ENCODE peak calls at places on chromosomes 1 and 21, in four cellular contexts. S is tibial nerve, H is ovary, J is IMR-90. N is an unnamed sample.

GRCh38 chr1:35386290-35386689 is 117.8 kb downstream of the ZMYM4 start:
- DNase-seq in H (no peak), J (no peak), S (no peak), N (no peak)

GRCh38 chr1:171251741-171252300 is 3.5 kb downstream of the FMO1 start:
- DNase-seq in H (peak; percentile 72), S (no peak), J (peak; percentile 33), N (no peak)

GRCh38 chr1:93960641-93961147 is 51.5 kb upstream of the GCLM start:
- DNase-seq in H (no peak), S (no peak), J (peak; percentile 12), N (no peak)

GRCh38 chr1:16158025-16158424 is 2.2 kb upstream of the EPHA2 start:
- DNase-seq in S (no peak), H (no peak), J (no peak), N (no peak)

GRCh38 chr1:160125761-160126160 is 10.2 kb downstream of the ATP1A2 start:
- DNase-seq in S (no peak), H (no peak), J (peak; percentile 52), N (no peak)

GRCh38 chr1:228930479-228930957 is 195.2 kb downstream of the RHOU start:
- DNase-seq in J (no peak), H (no peak), S (no peak), N (peak; percentile 42)

GRCh38 chr1:31152181-31152768 is 86.8 kb upstream of the PUM1 start:
- DNase-seq in J (peak; percentile 87), S (no peak), H (no peak), N (no peak)

GRCh38 chr1:201686709-201687455 is 142.1 kb upstream of the IPO9 start:
- DNase-seq in H (no peak), S (no peak), J (no peak), N (no peak)

GRCh38 chr1:205861540-205861939 is 11.6 kb upstream of the PM20D1 start:
- DNase-seq in S (no peak), J (no peak), H (no peak), N (no peak)

GRCh38 chr1:156543066-156543465 is 29.3 kb downstream of the IQGAP3 start:
- DNase-seq in S (no peak), J (no peak), H (no peak), N (no peak)

GRCh38 chr1:186884266-186884665 is 55.5 kb downstream of the PLA2G4A start:
- DNase-seq in H (no peak), S (no peak), J (peak; percentile 55), N (no peak)

GRCh38 chr1:188281927-188282326 is 1453.2 kb downstream of the PLA2G4A start:
- DNase-seq in J (peak; percentile 41), S (no peak), H (no peak), N (no peak)

GRCh38 chr21:44903689-44904088 is 17.0 kb downstream of the ITGB2 start:
- DNase-seq in S (no peak), J (no peak), H (no peak), N (no peak)

GRCh38 chr1:16617778-16618580 is 4.6 kb upstream of the NBPF1 start:
- DNase-seq in H (no peak), S (no peak), J (no peak), N (peak; percentile 85)

GRCh38 chr1:6554907-6555778 is at the start of gene TAS1R1:
- DNase-seq in J (no peak), S (no peak), H (peak; percentile 62), N (peak; percentile 85)

GRCh38 chr1:64687725-64688285 is 57.1 kb upstream of the RAVER2 start:
- DNase-seq in H (no peak), J (peak; percentile 46), S (no peak), N (no peak)

GRCh38 chr1:202029171-202029665 is 18.8 kb downstream of the ELF3 start:
- DNase-seq in S (no peak), H (no peak), J (peak; percentile 90), N (no peak)

GRCh38 chr1:164709108-164709507 is 150.1 kb downstream of the PBX1 start:
- DNase-seq in S (no peak), H (no peak), J (peak; percentile 29), N (no peak)

DNA sequence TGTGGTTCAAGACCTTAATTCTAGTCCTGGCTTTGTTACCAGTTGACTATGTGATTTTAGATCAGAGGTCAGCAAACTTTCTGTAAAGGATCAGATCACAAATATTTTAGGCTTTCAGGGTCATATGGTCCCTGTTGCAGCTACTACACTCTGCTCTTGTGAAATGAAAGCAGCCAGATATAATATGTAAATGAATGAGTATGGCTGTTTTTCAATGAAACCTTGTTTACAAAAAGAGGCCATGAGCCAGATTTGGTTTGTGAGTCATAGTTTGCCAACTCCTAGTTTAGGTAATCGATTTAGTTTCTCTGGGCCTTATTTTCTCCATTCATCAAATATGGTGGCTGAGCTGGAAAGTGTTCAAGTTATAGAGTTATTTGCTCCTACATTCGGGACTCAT is 346.7 kb downstream of the NUF2 start:
- DNase-seq in H (no peak), J (no peak), S (no peak), N (no peak)
- TF ChIP-seq CTCF in H (no peak), J (no peak), S (no peak), N (no peak)

GRCh38 chr1:103560427-103560826 is 11.0 kb upstream of the AMY2B start:
- DNase-seq in H (no peak), S (no peak), J (no peak), N (no peak)

DNA sequence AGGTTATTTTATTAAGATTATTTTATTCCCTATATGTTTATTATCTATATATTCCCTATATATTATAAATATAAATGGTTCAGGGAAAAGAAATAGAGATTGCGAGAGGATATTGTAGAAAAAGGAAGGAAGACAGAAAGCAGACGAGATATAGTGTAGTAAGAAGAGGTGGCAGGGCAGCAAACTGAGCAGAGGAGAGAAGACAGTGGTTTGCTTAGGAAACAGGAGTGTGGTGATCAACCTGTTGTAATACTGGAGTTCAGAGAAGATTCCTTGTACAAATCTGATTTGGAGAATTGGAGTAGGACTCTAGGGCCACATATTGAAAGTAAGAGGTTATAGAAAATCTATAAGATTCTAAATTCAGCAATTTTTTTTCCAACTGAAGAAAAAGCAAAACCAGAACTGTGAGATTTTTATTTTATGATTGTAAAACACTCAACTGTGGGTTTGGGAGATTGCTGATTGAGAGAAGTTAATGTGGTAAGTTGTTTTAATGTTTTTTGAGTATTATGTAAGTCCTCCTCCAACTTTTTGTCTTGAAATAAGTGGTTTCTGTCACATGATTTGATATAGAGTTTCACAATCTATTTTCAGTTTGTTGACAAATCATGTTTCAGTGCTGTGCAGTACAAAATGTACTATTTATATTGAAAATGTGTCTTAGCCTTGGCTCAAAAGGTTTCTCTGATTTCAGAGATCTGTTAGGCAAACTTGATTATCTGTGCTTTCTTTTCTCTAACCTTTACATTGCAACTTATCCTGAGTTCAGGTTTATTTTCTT is 9.6 kb upstream of the AMY2B start:
- DNase-seq in J (no peak), H (no peak), S (no peak), N (no peak)
- TF ChIP-seq POLR2A in J (no peak), H (no peak), S (peak; percentile 16), N (no peak)

GRCh38 chr21:37006243-37006520 is 320 bp upstream of the RIPPLY3 start:
- DNase-seq in S (no peak), J (no peak), H (no peak), N (no peak)

GRCh38 chr21:37005548-37006242 is 807 bp upstream of the RIPPLY3 start:
- DNase-seq in S (no peak), J (no peak), H (no peak), N (no peak)

GRCh38 chr21:37008705-37009104 is 2.2 kb downstream of the RIPPLY3 start:
- DNase-seq in J (no peak), H (no peak), S (no peak), N (peak; percentile 71)

GRCh38 chr21:37006521-37007291 is at the start of gene RIPPLY3:
- DNase-seq in J (no peak), H (no peak), S (no peak), N (peak; percentile 81)

DNA sequence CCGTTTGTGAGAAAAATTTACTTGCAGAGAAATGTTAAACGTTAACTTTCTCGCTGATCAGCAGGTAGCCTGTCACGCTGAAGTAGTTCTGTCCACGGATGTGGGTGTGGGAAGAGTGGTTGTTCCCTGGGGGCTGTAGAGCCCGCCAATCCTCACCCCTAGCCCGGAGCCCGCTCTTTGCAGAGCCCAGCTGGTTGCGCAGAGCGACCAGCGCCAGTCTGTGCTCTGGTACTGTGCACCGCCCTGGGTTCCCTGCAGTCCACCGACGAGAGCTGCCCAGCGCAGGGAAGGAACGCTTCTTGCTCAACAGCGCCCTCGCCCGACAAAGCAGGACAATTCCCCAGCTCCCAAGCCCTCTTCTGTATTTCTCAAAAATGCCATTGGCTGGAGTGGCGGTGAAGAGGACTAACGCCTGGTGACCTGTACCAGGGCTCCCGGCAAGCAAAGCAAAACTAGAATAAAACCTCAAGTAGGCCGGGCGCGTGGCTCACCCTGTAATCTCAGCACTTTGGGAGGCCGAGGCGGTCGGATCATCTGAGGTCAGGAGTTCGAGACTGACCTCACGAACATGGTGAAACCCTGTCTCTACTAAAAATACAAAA is 3.3 kb downstream of the RIPPLY3 start:
- DNase-seq in S (peak; percentile 51), H (peak; percentile 84), J (peak; percentile 80), N (peak; percentile 55)
- H3K4me3 ChIP-seq in S (no peak overlapping the region), H (no peak overlapping the region), J (peak overlapping the region; percentile 39), N (no peak overlapping the region)

GRCh38 chr1:28329395-28330153 is 734 bp downstream of the MED18 start:
- DNase-seq in H (peak; percentile 55), S (no peak), J (peak; percentile 21), N (no peak)
- TF ChIP-seq CTCF in H (no peak), S (no peak), J (peak; percentile 4), N (no peak)

GRCh38 chr1:200042437-200043329 is 15.2 kb downstream of the NR5A2 start:
- DNase-seq in J (no peak), H (no peak), S (no peak), N (no peak)
- TF ChIP-seq POLR2A in J (no peak), H (no peak), S (no peak), N (no peak)

DNA sequence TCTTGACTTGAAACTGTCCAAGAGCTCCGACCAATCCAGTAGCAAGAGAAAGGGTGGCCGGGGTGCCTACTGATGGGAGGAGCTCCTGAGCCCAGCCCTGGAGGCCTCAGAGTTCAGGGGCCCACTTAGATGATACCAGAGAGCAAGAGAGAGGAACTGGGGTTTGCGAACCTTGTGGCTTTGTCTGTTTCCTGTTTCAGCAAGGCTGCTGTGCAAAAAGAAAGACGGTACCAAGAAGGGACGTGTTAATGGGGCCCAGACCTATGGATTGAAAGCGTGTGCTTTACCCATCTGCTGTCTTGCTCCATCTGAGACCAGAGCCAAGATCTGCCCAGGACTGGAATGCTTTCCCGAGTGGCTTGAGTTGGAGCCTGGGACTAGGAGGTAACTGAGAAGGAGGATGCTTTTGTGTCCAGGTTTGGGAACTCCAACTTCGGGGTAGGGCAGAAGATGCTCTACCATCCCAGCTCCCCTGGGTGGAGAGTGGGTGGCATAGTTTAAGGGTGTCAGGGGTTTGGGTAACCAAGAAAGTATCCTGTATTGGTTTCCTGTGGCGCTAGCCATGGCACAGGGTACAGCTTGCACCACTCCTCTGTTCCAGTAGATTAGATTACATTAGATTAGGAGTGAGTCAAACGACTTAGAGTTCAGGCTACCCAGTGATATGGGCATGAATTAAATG is at the start of gene TRAF3IP3:
- DNase-seq in H (no peak), J (no peak), S (no peak), N (no peak)
- H3K4me3 ChIP-seq in H (no peak within 1 kb of the TSS), J (no peak within 1 kb of the TSS), S (no peak within 1 kb of the TSS), N (no peak within 1 kb of the TSS)

GRCh38 chr1:222546091-222546490 is 1.8 kb downstream of the HHIPL2 start:
- DNase-seq in J (no peak), S (no peak), H (no peak), N (no peak)

GRCh38 chr1:222543817-222544216 is 4.1 kb downstream of the HHIPL2 start:
- DNase-seq in H (no peak), S (no peak), J (no peak), N (no peak)

GRCh38 chr1:222547944-222548671 is at the start of gene HHIPL2:
- DNase-seq in H (no peak), S (no peak), J (no peak), N (no peak)

GRCh38 chr1:222546548-222547259 is 1.2 kb downstream of the HHIPL2 start:
- DNase-seq in H (no peak), S (no peak), J (peak; percentile 83), N (no peak)

GRCh38 chr1:222547260-222547614 is 667 bp downstream of the HHIPL2 start:
- DNase-seq in S (no peak), H (no peak), J (no peak), N (no peak)
- TF ChIP-seq CTCF in S (no peak), H (no peak), J (no peak), N (no peak)